ENCODE peak calls at places on chromosomes 16 and 17, in ten cellular contexts. One of them, this sample, is unnamed.

GRCh38 chr17:44608732-44609435 is 47.4 kb upstream of the MEIOC start:
- DNase-seq in body of pancreas: no peak
- DNase-seq in psoas muscle: no peak
- DNase-seq in AG04450: no peak
- DNase-seq in hepatocyte: no peak
- DNase-seq in spleen: no peak
- DNase-seq in PC-3: no peak
- DNase-seq in fibroblast of the aortic adventitia: no peak
- DNase-seq in heart left ventricle: no peak
- DNase-seq in cardiac fibroblast: no peak
- DNase-seq in this sample: no peak

GRCh38 chr16:57720142-57720575 is 15.4 kb upstream of the KATNB1 start:
- DNase-seq in cardiac fibroblast: peak
- DNase-seq in heart left ventricle: peak
- DNase-seq in hepatocyte: peak
- DNase-seq in AG04450: peak
- DNase-seq in psoas muscle: no peak
- DNase-seq in fibroblast of the aortic adventitia: peak
- DNase-seq in body of pancreas: peak
- DNase-seq in PC-3: peak
- DNase-seq in spleen: peak
- DNase-seq in this sample: peak

GRCh38 chr16:66035096-66035495 is 331.4 kb upstream of the CDH5 start:
- DNase-seq in fibroblast of the aortic adventitia: no peak
- DNase-seq in PC-3: no peak
- DNase-seq in AG04450: no peak
- DNase-seq in body of pancreas: no peak
- DNase-seq in hepatocyte: no peak
- DNase-seq in cardiac fibroblast: no peak
- DNase-seq in psoas muscle: no peak
- DNase-seq in heart left ventricle: no peak
- DNase-seq in spleen: no peak
- DNase-seq in this sample: no peak

GRCh38 chr17:11318207-11318606 is 77.2 kb downstream of the SHISA6 start:
- DNase-seq in body of pancreas: no peak
- DNase-seq in cardiac fibroblast: no peak
- DNase-seq in heart left ventricle: no peak
- DNase-seq in AG04450: no peak
- DNase-seq in psoas muscle: no peak
- DNase-seq in spleen: no peak
- DNase-seq in hepatocyte: no peak
- DNase-seq in PC-3: no peak
- DNase-seq in fibroblast of the aortic adventitia: no peak
- DNase-seq in this sample: no peak

GRCh38 chr17:11644265-11645212 is 46.3 kb downstream of the DNAH9 start:
- DNase-seq in psoas muscle: peak
- DNase-seq in hepatocyte: peak
- DNase-seq in heart left ventricle: peak
- DNase-seq in PC-3: peak
- DNase-seq in AG04450: no peak
- DNase-seq in body of pancreas: peak
- DNase-seq in cardiac fibroblast: peak
- DNase-seq in spleen: no peak
- DNase-seq in fibroblast of the aortic adventitia: peak
- DNase-seq in this sample: peak

GRCh38 chr17:79923974-79924638 is 84.9 kb upstream of the CBX4 start:
- DNase-seq in AG04450: no peak
- DNase-seq in PC-3: peak
- DNase-seq in fibroblast of the aortic adventitia: peak
- DNase-seq in psoas muscle: no peak
- DNase-seq in cardiac fibroblast: peak
- DNase-seq in hepatocyte: peak
- DNase-seq in spleen: no peak
- DNase-seq in heart left ventricle: no peak
- DNase-seq in body of pancreas: peak
- DNase-seq in this sample: peak

GRCh38 chr16:75614247-75614897 is 8.7 kb downstream of the ADAT1 start:
- DNase-seq in PC-3: peak
- DNase-seq in fibroblast of the aortic adventitia: peak
- DNase-seq in heart left ventricle: no peak
- DNase-seq in hepatocyte: no peak
- DNase-seq in cardiac fibroblast: peak
- DNase-seq in psoas muscle: no peak
- DNase-seq in body of pancreas: no peak
- DNase-seq in spleen: no peak
- DNase-seq in AG04450: no peak
- DNase-seq in this sample: no peak

GRCh38 chr17:47246120-47246519 is 7.5 kb upstream of the ITGB3 start:
- DNase-seq in cardiac fibroblast: no peak
- DNase-seq in spleen: no peak
- DNase-seq in AG04450: no peak
- DNase-seq in PC-3: no peak
- DNase-seq in fibroblast of the aortic adventitia: no peak
- DNase-seq in body of pancreas: no peak
- DNase-seq in hepatocyte: no peak
- DNase-seq in psoas muscle: no peak
- DNase-seq in heart left ventricle: no peak
- DNase-seq in this sample: no peak

GRCh38 chr17:8941520-8941919 is 24.0 kb downstream of the PIK3R5 start:
- DNase-seq in spleen: peak
- DNase-seq in AG04450: no peak
- DNase-seq in cardiac fibroblast: no peak
- DNase-seq in psoas muscle: no peak
- DNase-seq in hepatocyte: no peak
- DNase-seq in heart left ventricle: no peak
- DNase-seq in PC-3: no peak
- DNase-seq in body of pancreas: no peak
- DNase-seq in fibroblast of the aortic adventitia: no peak
- DNase-seq in this sample: no peak

GRCh38 chr17:5500247-5500803 is 14.0 kb downstream of the MIS12 start:
- DNase-seq in PC-3: no peak
- DNase-seq in heart left ventricle: no peak
- DNase-seq in AG04450: no peak
- DNase-seq in spleen: no peak
- DNase-seq in hepatocyte: peak
- DNase-seq in cardiac fibroblast: peak
- DNase-seq in body of pancreas: no peak
- DNase-seq in psoas muscle: no peak
- DNase-seq in fibroblast of the aortic adventitia: no peak
- DNase-seq in this sample: no peak

GRCh38 chr16:27365142-27366089 is 36.6 kb upstream of the IL21R start:
- DNase-seq in spleen: no peak
- DNase-seq in body of pancreas: no peak
- DNase-seq in hepatocyte: peak
- DNase-seq in heart left ventricle: no peak
- DNase-seq in PC-3: peak
- DNase-seq in psoas muscle: no peak
- DNase-seq in cardiac fibroblast: peak
- DNase-seq in fibroblast of the aortic adventitia: peak
- DNase-seq in AG04450: peak
- DNase-seq in this sample: peak

GRCh38 chr17:82962163-82962720 is 117.2 kb upstream of the METRNL start:
- DNase-seq in AG04450: no peak
- DNase-seq in hepatocyte: no peak
- DNase-seq in fibroblast of the aortic adventitia: peak
- DNase-seq in PC-3: peak
- DNase-seq in psoas muscle: no peak
- DNase-seq in cardiac fibroblast: peak
- DNase-seq in body of pancreas: no peak
- DNase-seq in spleen: peak
- DNase-seq in heart left ventricle: no peak
- DNase-seq in this sample: no peak

GRCh38 chr16:73871076-73871475 is 425.5 kb upstream of the PSMD7 start:
- DNase-seq in cardiac fibroblast: no peak
- DNase-seq in heart left ventricle: no peak
- DNase-seq in PC-3: no peak
- DNase-seq in body of pancreas: no peak
- DNase-seq in spleen: no peak
- DNase-seq in fibroblast of the aortic adventitia: no peak
- DNase-seq in hepatocyte: no peak
- DNase-seq in psoas muscle: no peak
- DNase-seq in AG04450: no peak
- DNase-seq in this sample: no peak

GRCh38 chr17:55601874-55602364 is 90.7 kb upstream of the SMIM36 start:
- DNase-seq in AG04450: no peak
- DNase-seq in cardiac fibroblast: peak
- DNase-seq in body of pancreas: no peak
- DNase-seq in hepatocyte: peak
- DNase-seq in PC-3: peak
- DNase-seq in heart left ventricle: no peak
- DNase-seq in psoas muscle: no peak
- DNase-seq in spleen: no peak
- DNase-seq in fibroblast of the aortic adventitia: peak
- DNase-seq in this sample: peak

GRCh38 chr16:67000384-67001158 is 12.2 kb downstream of the CES4A start:
- DNase-seq in fibroblast of the aortic adventitia: no peak
- DNase-seq in spleen: peak
- DNase-seq in psoas muscle: peak
- DNase-seq in body of pancreas: peak
- DNase-seq in hepatocyte: peak
- DNase-seq in heart left ventricle: peak
- DNase-seq in cardiac fibroblast: no peak
- DNase-seq in AG04450: no peak
- DNase-seq in PC-3: peak
- DNase-seq in this sample: no peak

GRCh38 chr17:33239702-33240101 is 53.4 kb downstream of the ASIC2 start:
- DNase-seq in spleen: no peak
- DNase-seq in PC-3: no peak
- DNase-seq in psoas muscle: no peak
- DNase-seq in cardiac fibroblast: no peak
- DNase-seq in fibroblast of the aortic adventitia: no peak
- DNase-seq in AG04450: no peak
- DNase-seq in body of pancreas: no peak
- DNase-seq in hepatocyte: no peak
- DNase-seq in heart left ventricle: no peak
- DNase-seq in this sample: no peak

GRCh38 chr17:33240397-33240796 is 52.7 kb downstream of the ASIC2 start:
- DNase-seq in hepatocyte: no peak
- DNase-seq in fibroblast of the aortic adventitia: no peak
- DNase-seq in PC-3: no peak
- DNase-seq in body of pancreas: no peak
- DNase-seq in cardiac fibroblast: no peak
- DNase-seq in heart left ventricle: no peak
- DNase-seq in spleen: no peak
- DNase-seq in AG04450: no peak
- DNase-seq in psoas muscle: no peak
- DNase-seq in this sample: no peak

GRCh38 chr17:33241390-33241789 is 51.7 kb downstream of the ASIC2 start:
- DNase-seq in psoas muscle: no peak
- DNase-seq in cardiac fibroblast: peak
- DNase-seq in PC-3: no peak
- DNase-seq in AG04450: no peak
- DNase-seq in body of pancreas: no peak
- DNase-seq in spleen: no peak
- DNase-seq in hepatocyte: no peak
- DNase-seq in fibroblast of the aortic adventitia: peak
- DNase-seq in heart left ventricle: no peak
- DNase-seq in this sample: no peak

GRCh38 chr17:33242725-33243124 is 50.4 kb downstream of the ASIC2 start:
- DNase-seq in hepatocyte: no peak
- DNase-seq in PC-3: no peak
- DNase-seq in heart left ventricle: no peak
- DNase-seq in spleen: no peak
- DNase-seq in AG04450: no peak
- DNase-seq in fibroblast of the aortic adventitia: no peak
- DNase-seq in body of pancreas: no peak
- DNase-seq in cardiac fibroblast: no peak
- DNase-seq in psoas muscle: no peak
- DNase-seq in this sample: no peak

GRCh38 chr17:33243732-33244131 is 49.4 kb downstream of the ASIC2 start:
- DNase-seq in heart left ventricle: no peak
- DNase-seq in psoas muscle: no peak
- DNase-seq in fibroblast of the aortic adventitia: no peak
- DNase-seq in spleen: no peak
- DNase-seq in AG04450: no peak
- DNase-seq in hepatocyte: no peak
- DNase-seq in PC-3: no peak
- DNase-seq in body of pancreas: no peak
- DNase-seq in cardiac fibroblast: no peak
- DNase-seq in this sample: no peak
- TF ChIP-seq CTCF in heart left ventricle: no peak
- TF ChIP-seq CTCF in psoas muscle: no peak
- TF ChIP-seq CTCF in fibroblast of the aortic adventitia: no peak
- TF ChIP-seq CTCF in spleen: no peak
- TF ChIP-seq CTCF in AG04450: no peak
- TF ChIP-seq CTCF in hepatocyte: no peak
- TF ChIP-seq CTCF in PC-3: no peak
- TF ChIP-seq CTCF in body of pancreas: no peak
- TF ChIP-seq CTCF in cardiac fibroblast: no peak
- TF ChIP-seq CTCF in this sample: no peak

GRCh38 chr16:85490971-85491771 is 122.0 kb upstream of the GSE1 start:
- DNase-seq in spleen: no peak
- DNase-seq in PC-3: peak
- DNase-seq in cardiac fibroblast: no peak
- DNase-seq in heart left ventricle: no peak
- DNase-seq in fibroblast of the aortic adventitia: no peak
- DNase-seq in body of pancreas: peak
- DNase-seq in AG04450: no peak
- DNase-seq in hepatocyte: peak
- DNase-seq in psoas muscle: no peak
- DNase-seq in this sample: peak
- TF ChIP-seq CTCF in spleen: peak
- TF ChIP-seq CTCF in PC-3: peak
- TF ChIP-seq CTCF in cardiac fibroblast: peak
- TF ChIP-seq CTCF in heart left ventricle: peak
- TF ChIP-seq CTCF in fibroblast of the aortic adventitia: peak
- TF ChIP-seq CTCF in body of pancreas: peak
- TF ChIP-seq CTCF in AG04450: peak
- TF ChIP-seq CTCF in hepatocyte: peak
- TF ChIP-seq CTCF in psoas muscle: peak
- TF ChIP-seq CTCF in this sample: peak

GRCh38 chr17:80984749-80985148 is 6.9 kb upstream of the CHMP6 start:
- DNase-seq in PC-3: no peak
- DNase-seq in heart left ventricle: no peak
- DNase-seq in body of pancreas: no peak
- DNase-seq in hepatocyte: peak
- DNase-seq in cardiac fibroblast: peak
- DNase-seq in AG04450: peak
- DNase-seq in psoas muscle: peak
- DNase-seq in spleen: no peak
- DNase-seq in fibroblast of the aortic adventitia: peak
- DNase-seq in this sample: no peak
- TF ChIP-seq CTCF in PC-3: no peak
- TF ChIP-seq CTCF in heart left ventricle: no peak
- TF ChIP-seq CTCF in body of pancreas: no peak
- TF ChIP-seq CTCF in hepatocyte: peak
- TF ChIP-seq CTCF in cardiac fibroblast: peak
- TF ChIP-seq CTCF in AG04450: peak
- TF ChIP-seq CTCF in psoas muscle: no peak
- TF ChIP-seq CTCF in spleen: no peak
- TF ChIP-seq CTCF in fibroblast of the aortic adventitia: peak
- TF ChIP-seq CTCF in this sample: no peak

DNA sequence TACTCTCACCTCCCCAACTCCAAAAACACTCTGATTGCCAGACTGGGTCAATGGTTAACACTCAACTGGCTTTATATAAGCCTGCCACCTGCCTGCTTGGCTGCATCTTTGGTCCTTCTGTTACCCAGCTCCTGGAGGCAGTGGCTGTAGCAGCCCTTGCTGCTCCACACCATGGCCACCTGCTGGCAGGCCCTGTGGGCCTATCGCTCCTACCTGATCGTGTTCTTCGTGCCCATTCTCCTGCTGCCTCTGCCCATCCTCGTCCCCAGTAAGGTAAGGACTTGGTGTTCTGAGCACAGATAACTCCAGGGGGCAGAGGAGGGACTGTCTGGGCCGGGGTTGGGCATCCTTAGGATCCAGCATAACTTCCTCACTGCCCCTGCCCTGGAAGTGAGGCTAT is at the start of gene SLC13A2:
- DNase-seq in spleen: no peak
- DNase-seq in body of pancreas: no peak
- DNase-seq in psoas muscle: no peak
- DNase-seq in AG04450: no peak
- DNase-seq in hepatocyte: no peak
- DNase-seq in fibroblast of the aortic adventitia: no peak
- DNase-seq in cardiac fibroblast: no peak
- DNase-seq in PC-3: no peak
- DNase-seq in heart left ventricle: no peak
- DNase-seq in this sample: peak
- TF ChIP-seq CTCF in spleen: no peak
- TF ChIP-seq CTCF in body of pancreas: no peak
- TF ChIP-seq CTCF in psoas muscle: no peak
- TF ChIP-seq CTCF in AG04450: no peak
- TF ChIP-seq CTCF in hepatocyte: peak
- TF ChIP-seq CTCF in fibroblast of the aortic adventitia: no peak
- TF ChIP-seq CTCF in cardiac fibroblast: no peak
- TF ChIP-seq CTCF in PC-3: no peak
- TF ChIP-seq CTCF in heart left ventricle: no peak
- TF ChIP-seq CTCF in this sample: no peak